ENCODE peak calls at places on chromosomes 12 and 14, in four cellular contexts. P is H9, D is IMR-90, J is trophoblast cell. V is an unnamed sample.

GRCh38 chr12:49108958-49109404 is 1.7 kb downstream of the LMBR1L start:
- DNase-seq in P (no peak), D (peak; percentile 20), J (peak; percentile 58), V (no peak)

GRCh38 chr12:31476437-31476836 is 114.5 kb downstream of the DENND5B start:
- DNase-seq in P (no peak), D (no peak), J (no peak), V (no peak)

GRCh38 chr14:22379727-22380126 is 209.3 kb downstream of the DAD1 start:
- DNase-seq in P (no peak), D (peak; percentile 56), J (no peak), V (no peak)

GRCh38 chr12:21946983-21947382 is 5.8 kb upstream of the ABCC9 start:
- DNase-seq in P (no peak), D (no peak), J (no peak), V (no peak)

GRCh38 chr12:83945871-83946270 is 966.7 kb downstream of the SLC6A15 start:
- DNase-seq in P (no peak), D (peak; percentile 52), J (no peak), V (no peak)

GRCh38 chr12:92745874-92746553 is 43.2 kb downstream of the PLEKHG7 start:
- DNase-seq in P (no peak), D (peak; percentile 97), J (no peak), V (no peak)

GRCh38 chr14:102209224-102209966 is 69.7 kb downstream of the WDR20 start:
- DNase-seq in P (no peak), D (peak; percentile 28), J (peak; percentile 18), V (no peak)

GRCh38 chr12:8697120-8697475 is 693 bp upstream of the RIMKLB start:
- DNase-seq in P (peak; percentile 50), D (peak; percentile 27), J (peak; percentile 50), V (no peak)

GRCh38 chr12:131928080-131928764 is 854 bp upstream of the PUS1 start:
- DNase-seq in P (peak; percentile 58), D (peak; percentile 30), J (no peak), V (no peak)

GRCh38 chr12:114508529-114509129 is 102.7 kb upstream of the TBX5 start:
- DNase-seq in P (peak; percentile 87), D (peak; percentile 79), J (peak; percentile 81), V (peak; percentile 78)

GRCh38 chr12:46946137-46946536 is 120.3 kb upstream of the SLC38A4 start:
- DNase-seq in P (no peak), D (peak; percentile 95), J (no peak), V (no peak)

GRCh38 chr12:125678589-125678993 is 613.4 kb downstream of the AACS start:
- DNase-seq in P (no peak), D (no peak), J (no peak), V (no peak)

GRCh38 chr12:109154485-109155438 is 38.4 kb downstream of the ACACB start:
- DNase-seq in P (peak; percentile 99), D (peak; percentile 53), J (peak; percentile 30), V (peak; percentile 77)

GRCh38 chr14:96189288-96189711 is 15.3 kb upstream of the BDKRB2 start:
- DNase-seq in P (no peak), D (peak; percentile 97), J (no peak), V (no peak)

GRCh38 chr14:29710015-29710414 is 217.6 kb downstream of the PRKD1 start:
- DNase-seq in P (no peak), D (peak; percentile 7), J (no peak), V (no peak)

GRCh38 chr12:107514887-107515445 is 170.6 kb upstream of the PWP1 start:
- DNase-seq in P (peak; percentile 13), D (peak; percentile 67), J (peak; percentile 1), V (no peak)

GRCh38 chr12:115404761-115405470 is 720.9 kb upstream of the TBX3 start:
- DNase-seq in P (no peak), D (peak; percentile 92), J (peak; percentile 37), V (no peak)

GRCh38 chr14:99300190-99300589 is 28.2 kb upstream of the BCL11B start:
- DNase-seq in P (no peak), D (no peak), J (no peak), V (no peak)

GRCh38 chr14:99387880-99388279 is 92.8 kb downstream of the SETD3 start:
- DNase-seq in P (no peak), D (no peak), J (no peak), V (no peak)

GRCh38 chr12:104490850-104491249 is 34.1 kb downstream of the CHST11 start:
- DNase-seq in P (no peak), D (no peak), J (no peak), V (no peak)

GRCh38 chr14:98578204-98578603 is 693.8 kb downstream of the BCL11B start:
- DNase-seq in P (no peak), D (no peak), J (no peak), V (no peak)

DNA sequence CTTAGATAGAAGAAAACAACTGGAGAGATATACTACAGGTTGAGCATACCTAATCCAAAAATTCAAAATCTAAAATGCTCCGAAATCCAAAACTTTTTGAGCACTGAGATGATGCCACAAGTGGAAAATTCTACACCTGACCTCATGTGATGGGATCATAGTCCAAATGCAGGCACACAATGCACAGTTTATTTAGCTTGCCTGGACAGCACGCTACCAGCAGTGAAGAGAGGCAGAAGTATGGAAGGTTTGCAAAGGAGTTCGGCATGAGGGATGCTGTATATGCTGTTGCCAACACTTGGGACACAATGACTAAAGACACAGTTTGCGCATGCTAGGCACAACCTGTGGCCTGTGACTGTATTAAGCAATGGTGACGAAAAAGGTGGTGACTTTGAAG is 58.1 kb upstream of the CAND1 start:
- DNase-seq in P (no peak), D (no peak), J (no peak), V (no peak)
- H2AFZ ChIP-seq in P (no peak overlapping the region), D (no peak overlapping the region), J (no peak overlapping the region), V (no peak overlapping the region)

DNA sequence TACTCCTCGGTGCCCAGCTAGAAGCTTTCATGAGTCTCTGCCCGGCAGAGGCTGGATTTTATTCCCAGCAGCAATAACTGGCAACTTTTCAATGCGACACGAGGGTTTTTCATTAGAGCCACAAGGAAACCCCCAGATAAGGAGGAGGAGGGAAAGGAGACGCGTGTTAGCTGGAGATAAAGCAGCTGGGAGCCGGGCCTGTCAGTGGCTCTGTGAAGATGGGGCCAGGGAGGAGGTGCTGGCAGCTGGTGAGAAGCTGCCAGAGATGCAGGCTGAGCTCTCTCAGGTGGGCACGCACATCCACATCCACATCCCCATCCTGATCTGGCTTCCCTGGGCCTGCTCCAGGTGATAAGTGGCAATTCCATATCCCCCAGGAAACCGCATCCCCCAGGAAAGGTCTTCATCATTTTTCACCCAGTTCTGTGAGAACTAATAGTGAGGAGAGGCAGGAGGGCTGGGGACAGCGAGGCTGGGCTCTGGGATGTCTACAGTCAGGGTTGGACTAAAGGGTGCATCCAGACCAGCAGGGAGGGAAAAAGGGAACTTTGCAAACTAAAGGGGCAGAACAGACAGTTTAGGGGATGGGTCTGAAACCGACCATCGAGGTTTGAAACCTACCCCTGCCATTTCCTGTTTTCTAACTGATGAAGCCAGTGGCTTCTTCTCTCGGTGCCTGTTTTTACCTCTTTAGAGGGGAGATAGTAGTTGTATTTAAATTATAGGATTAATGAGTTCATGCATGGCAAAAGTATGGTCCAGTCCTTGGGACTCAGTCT is 413.2 kb downstream of the DPF3 start:
- DNase-seq in P (no peak), D (peak; percentile 2), J (no peak), V (no peak)
- H2BK5ac ChIP-seq in P (no peak overlapping the region), D (no peak overlapping the region), J (no peak overlapping the region), V (no peak overlapping the region)

DNA sequence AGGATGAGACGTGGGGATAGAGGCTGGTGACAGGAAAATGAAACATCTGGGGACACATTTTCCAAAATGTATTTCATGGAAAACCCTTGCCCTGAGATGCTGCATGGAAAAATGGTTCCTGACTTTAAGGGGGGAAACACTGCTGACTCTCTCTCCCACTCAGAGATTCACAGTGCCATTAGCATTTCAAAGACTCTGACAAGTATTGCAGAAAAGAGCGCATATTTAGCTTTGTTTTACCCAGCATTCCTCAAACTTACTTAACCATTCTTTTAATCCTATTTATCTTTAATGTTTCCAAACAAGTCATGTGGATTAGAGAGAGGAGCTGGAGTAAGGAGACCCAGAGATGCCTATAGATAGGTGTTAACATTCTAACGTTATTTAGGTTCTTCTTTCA is 141.8 kb upstream of the DYRK2 start:
- DNase-seq in P (no peak), D (no peak), J (no peak), V (no peak)
- H2AFZ ChIP-seq in P (peak overlapping the region; percentile 34), D (no peak overlapping the region), J (no peak overlapping the region), V (peak overlapping the region; percentile 63)

GRCh38 chr14:64646103-64646502 is 58.1 kb upstream of the PLEKHG3 start:
- DNase-seq in P (no peak), D (peak; percentile 71), J (no peak), V (no peak)
- H2BK5ac ChIP-seq in P (no peak overlapping the region), D (peak overlapping the region; percentile 94), J (peak overlapping the region; percentile 96), V (no peak overlapping the region)

DNA sequence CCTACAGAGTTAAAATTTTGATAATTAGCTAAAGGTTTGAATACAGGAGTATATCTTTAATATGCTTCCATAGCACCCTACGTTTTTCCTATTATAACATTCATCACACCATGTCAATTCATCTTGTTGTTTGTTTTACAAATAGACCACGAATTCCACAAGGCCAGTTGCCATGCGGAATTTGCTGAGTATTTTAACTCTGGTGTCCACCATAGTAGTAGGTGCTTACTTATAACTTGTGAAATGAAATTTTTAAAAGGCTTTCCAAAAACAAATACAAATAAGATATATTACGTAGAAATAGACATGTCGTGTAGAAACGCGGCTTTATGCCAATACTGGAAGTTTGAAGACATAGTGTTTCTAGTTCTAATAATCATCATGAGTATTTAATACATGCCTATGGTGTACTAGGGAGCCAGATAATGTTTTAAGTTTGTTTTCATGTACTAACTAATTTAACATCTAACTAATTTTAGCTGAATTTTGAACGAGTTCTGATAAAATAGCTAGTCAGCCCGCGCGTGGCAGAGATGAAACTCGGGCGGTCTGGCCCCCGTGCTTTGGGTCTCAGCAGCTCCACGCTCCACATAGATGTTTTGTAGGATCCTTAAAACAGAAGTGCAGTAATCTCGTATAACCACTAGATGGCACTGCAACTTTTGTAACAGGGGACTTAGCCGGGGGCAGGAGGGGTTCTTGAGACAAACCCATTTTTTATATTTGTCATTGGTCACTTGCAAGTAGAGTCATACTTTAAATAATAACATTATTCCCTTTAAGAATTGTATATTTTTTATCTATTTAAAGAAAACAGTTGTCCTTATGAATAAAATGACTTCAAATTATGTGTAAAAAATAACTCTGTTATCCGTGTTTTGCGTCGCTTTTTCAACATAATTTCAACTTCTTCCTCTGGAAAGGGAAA is 10.2 kb downstream of the CD69 start:
- DNase-seq in P (peak; percentile 57), D (peak; percentile 56), J (peak; percentile 49), V (peak; percentile 69)
- H2AFZ ChIP-seq in P (no peak overlapping the region), D (no peak overlapping the region), J (no peak overlapping the region), V (no peak overlapping the region)

V was measured in neuronal stem cell.